ENCODE peak calls at places on chromosome 13, in eight cellular contexts. I is A549, Q is uterus, W is psoas muscle, E is transverse colon, P is mammary epithelial cell, X is cardiac muscle cell, N is stomach. F is an unnamed sample. For H3K4me1, the result is how much of the 10 kb centered on the place peaks cover.

GRCh38 chr13:111431241-111431640 is 110.8 kb downstream of the TEX29 start:
- DNase-seq in W (no peak), N (no peak), X (no peak), I (no peak), E (no peak), Q (no peak), P (no peak), F (no peak)

GRCh38 chr13:64075543-64076271 is 2660.1 kb upstream of the PCDH20 start:
- DNase-seq in E (no peak), I (no peak), W (no peak), Q (no peak), P (no peak), X (no peak), N (peak), F (no peak)

GRCh38 chr13:80901111-80902014 is 560.4 kb upstream of the SPRY2 start:
- DNase-seq in N (no peak), W (no peak), E (no peak), I (no peak), X (peak), Q (no peak), P (no peak), F (no peak)

GRCh38 chr13:66296875-66297274 is 933.3 kb downstream of the PCDH9 start:
- DNase-seq in X (no peak), P (no peak), Q (no peak), W (no peak), E (no peak), I (no peak), N (no peak), F (no peak)

GRCh38 chr13:32956595-32956933 is 59.7 kb upstream of the KL start:
- DNase-seq in N (no peak), Q (no peak), P (no peak), E (no peak), I (no peak), W (no peak), X (no peak), F (no peak)

GRCh38 chr13:24133396-24133795 is 27.1 kb upstream of the SPATA13 start:
- DNase-seq in X (no peak), I (no peak), Q (no peak), N (no peak), W (no peak), P (no peak), E (no peak), F (no peak)

GRCh38 chr13:99722931-99723330 is 221.7 kb downstream of the TM9SF2 start:
- DNase-seq in Q (no peak), X (no peak), N (no peak), W (no peak), E (no peak), I (no peak), P (no peak), F (no peak)

GRCh38 chr13:82800391-82800790 is 1081.9 kb downstream of the SLITRK1 start:
- DNase-seq in I (no peak), N (no peak), E (no peak), P (no peak), X (peak), W (no peak), Q (no peak), F (no peak)

GRCh38 chr13:74687452-74688180 is 553.4 kb upstream of the KLF12 start:
- DNase-seq in P (no peak), E (no peak), W (no peak), X (no peak), I (no peak), N (no peak), Q (peak), F (no peak)

GRCh38 chr13:80551650-80552497 is 210.9 kb upstream of the SPRY2 start:
- DNase-seq in X (no peak), P (no peak), E (no peak), W (no peak), I (no peak), N (no peak), Q (no peak), F (no peak)

DNA sequence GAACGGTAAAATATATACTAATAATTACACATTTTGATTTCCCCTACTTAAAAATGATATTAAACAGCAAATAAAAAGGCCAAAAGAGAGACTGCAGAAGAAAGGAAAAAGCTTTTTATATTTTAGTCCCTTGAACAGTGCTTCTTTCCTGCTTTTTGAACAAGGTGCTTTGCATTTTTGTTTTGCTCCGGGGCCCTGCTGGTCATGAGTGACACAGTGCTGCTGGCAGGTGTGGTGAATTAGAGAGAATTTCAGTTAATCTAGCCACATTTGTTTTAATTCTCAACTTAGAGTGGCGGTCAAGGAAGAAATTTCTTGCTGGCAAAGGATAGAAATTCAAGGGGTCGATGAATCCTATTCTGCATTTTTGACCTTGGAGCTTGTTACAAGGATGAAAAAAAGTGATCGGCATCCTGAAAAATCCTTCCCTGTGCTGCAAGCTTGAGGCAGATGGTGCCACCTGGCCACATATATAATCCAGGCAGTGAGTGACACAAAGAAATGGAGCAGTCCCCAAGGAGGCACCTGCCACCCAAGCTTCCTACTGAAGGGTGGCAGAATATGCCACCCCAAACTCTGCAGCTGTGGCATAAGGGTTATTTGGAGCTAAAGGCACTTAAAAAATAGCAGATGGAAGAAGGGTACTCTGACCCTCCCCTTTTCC is 15.6 kb downstream of the TMEM272 start:
- DNase-seq in W (no peak), X (no peak), N (no peak), P (no peak), E (no peak), Q (no peak), I (no peak), F (no peak)
- H3K27ac ChIP-seq in W (no peak), X (no peak), N (no peak), P (no peak), E (no peak), Q (no peak), I (no peak), F (no peak)

DNA sequence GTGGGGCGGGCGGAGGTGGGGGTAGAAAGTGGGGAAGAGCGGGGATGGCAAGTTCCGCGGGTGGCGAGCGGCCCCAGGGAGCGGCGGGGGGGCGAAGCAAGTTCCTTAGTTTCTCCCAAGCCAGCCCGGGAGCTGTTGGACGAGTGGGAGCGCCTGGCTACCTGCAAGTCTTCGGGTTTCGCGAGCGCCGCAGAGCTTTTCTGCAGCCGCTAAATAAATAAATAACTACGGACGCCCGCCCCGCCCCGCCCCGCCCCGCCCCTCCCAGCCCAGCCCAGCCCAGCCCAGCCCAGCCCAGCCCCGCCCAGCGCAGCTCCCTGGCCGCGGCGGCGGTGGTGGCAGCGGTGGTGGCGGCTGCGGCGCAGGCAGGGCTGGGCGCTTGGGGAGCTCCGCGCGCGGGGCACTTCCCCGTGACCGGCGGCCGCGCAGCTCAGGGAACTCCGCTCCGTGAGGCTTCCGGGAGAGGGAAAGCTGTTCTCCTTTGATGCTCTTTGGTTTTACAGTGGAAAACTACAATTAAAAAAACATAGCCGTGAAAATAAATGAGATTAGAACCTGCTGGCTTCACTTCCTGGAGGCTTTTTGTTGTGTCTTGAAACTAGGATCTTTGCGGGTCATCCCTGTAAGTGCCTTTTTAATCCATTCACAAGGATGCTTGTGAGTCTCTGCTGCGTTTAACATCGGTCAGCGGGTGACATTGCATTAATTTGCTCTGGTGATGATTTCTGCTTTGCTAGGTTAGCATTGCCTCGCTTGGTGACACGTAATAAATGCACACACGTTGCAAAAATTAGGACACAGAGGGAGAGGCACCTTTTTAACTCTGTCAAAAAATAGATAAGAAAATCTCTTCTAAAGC is at the start of gene UBE2L5:
- DNase-seq in N (peak), I (peak), E (peak), P (peak), W (peak), Q (peak), X (peak), F (no peak)
- H3K4me1 ChIP-seq in N (under half), I (under half), E (under half), P (under half), W (under half), Q (under half), X (under half), F (under half)

GRCh38 chr13:97588993-97589392 is 155.0 kb downstream of the RAP2A start:
- DNase-seq in I (no peak), Q (no peak), E (no peak), N (no peak), P (no peak), X (no peak), W (no peak), F (no peak)
- TF ChIP-seq CTCF in I (no peak), Q (no peak), E (no peak), N (no peak), P (no peak), X (no peak), W (no peak), F (peak)

DNA sequence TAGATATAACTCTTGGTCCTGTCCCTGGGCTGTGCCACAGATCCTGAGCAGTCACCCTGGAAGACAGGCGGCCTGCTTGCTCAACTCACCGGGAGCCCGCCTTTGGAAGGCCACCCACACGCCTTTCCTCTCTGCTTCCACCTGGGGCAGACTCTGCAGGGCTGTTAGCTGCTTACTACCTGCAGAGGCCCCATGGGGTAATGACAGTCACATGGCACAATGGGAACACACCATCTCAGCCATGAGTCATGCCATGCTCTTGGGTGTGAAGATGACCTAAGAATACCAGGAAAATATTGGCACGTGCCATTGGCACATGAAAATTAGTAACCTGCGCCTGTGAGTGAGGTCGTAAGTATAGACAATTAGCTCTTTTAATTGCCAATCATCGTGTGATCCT is 108.6 kb downstream of the COL4A2 start:
- DNase-seq in P (peak), Q (peak), X (no peak), N (no peak), E (no peak), I (peak), W (no peak), F (peak)
- H3K27ac ChIP-seq in P (no peak), Q (peak), X (peak), N (no peak), E (peak), I (no peak), W (peak), F (no peak)